ENCODE peak calls at places on chromosomes 1 and 21, in four cellular contexts. T is PC-9, X is left lung, C is Peyer's patch. M is an unnamed sample.

GRCh38 chr1:25695991-25696330 is 79.4 kb downstream of the MAN1C1 start:
- DNase-seq in T (peak), X (no peak), C (no peak), M (no peak)

GRCh38 chr1:110155878-110156522 is 5.7 kb downstream of the SLC6A17 start:
- DNase-seq in T (peak), X (no peak), C (peak), M (peak)

GRCh38 chr1:118290046-118290445 is 105.0 kb upstream of the SPAG17 start:
- DNase-seq in T (no peak), X (no peak), C (no peak), M (no peak)

GRCh38 chr1:35763211-35763610 is 6.6 kb downstream of the CLSPN start:
- DNase-seq in T (no peak), X (no peak), C (no peak), M (no peak)

GRCh38 chr1:108521990-108522393 is 37.9 kb upstream of the EEIG2 start:
- DNase-seq in T (no peak), X (no peak), C (no peak), M (no peak)

GRCh38 chr1:205442051-205442721 is 13.7 kb downstream of the BLACAT1 start:
- DNase-seq in T (peak), X (no peak), C (peak), M (no peak)

GRCh38 chr1:5998051-5998905 is 6.1 kb upstream of the NPHP4 start:
- DNase-seq in T (no peak), X (peak), C (peak), M (no peak)

GRCh38 chr1:227900571-227901051 is 47.1 kb downstream of the WNT9A start:
- DNase-seq in T (no peak), X (peak), C (peak), M (no peak)

GRCh38 chr1:84692391-84692790 is 2.1 kb upstream of the SSX2IP start:
- DNase-seq in T (no peak), X (no peak), C (no peak), M (no peak)

GRCh38 chr1:21761052-21761451 is 21.9 kb downstream of the USP48 start:
- DNase-seq in T (no peak), X (no peak), C (no peak), M (no peak)

GRCh38 chr1:116359060-116359830 is 13.8 kb upstream of the ATP1A1 start:
- DNase-seq in T (peak), X (no peak), C (no peak), M (no peak)

GRCh38 chr1:96346708-96347107 is 374.9 kb upstream of the PTBP2 start:
- DNase-seq in T (no peak), X (no peak), C (no peak), M (no peak)

GRCh38 chr1:184298321-184299052 is 88.3 kb upstream of the C1orf21 start:
- DNase-seq in T (no peak), X (no peak), C (no peak), M (no peak)

GRCh38 chr1:19861842-19862530 is 20.2 kb upstream of the OTUD3 start:
- DNase-seq in T (no peak), X (no peak), C (no peak), M (no peak)

GRCh38 chr21:40165671-40166070 is 298.4 kb downstream of the PCP4 start:
- DNase-seq in T (no peak), X (no peak), C (no peak), M (no peak)

GRCh38 chr1:145872421-145872891 is 13.2 kb downstream of the ANKRD35 start:
- DNase-seq in T (no peak), X (peak), C (no peak), M (no peak)

GRCh38 chr1:177737456-177737855 is 232.4 kb downstream of the SEC16B start:
- DNase-seq in T (no peak), X (no peak), C (no peak), M (no peak)

GRCh38 chr1:198157847-198158765 is 1.3 kb downstream of the NEK7 start:
- DNase-seq in T (no peak), X (no peak), C (peak), M (no peak)

GRCh38 chr21:41186763-41187536 is 19.0 kb downstream of the BACE2 start:
- DNase-seq in T (no peak), X (no peak), C (no peak), M (no peak)

GRCh38 chr1:234313171-234313570 is 60.1 kb upstream of the COA6 start:
- DNase-seq in T (no peak), X (no peak), C (no peak), M (no peak)

GRCh38 chr21:42125571-42126544 is 54.7 kb downstream of the UMODL1 start:
- DNase-seq in T (no peak), X (peak), C (no peak), M (no peak)

GRCh38 chr1:27787895-27788294 is 14.9 kb downstream of the STX12 start:
- DNase-seq in T (no peak), X (no peak), C (no peak), M (no peak)

GRCh38 chr1:168601051-168601450 is 24.6 kb downstream of the XCL1 start:
- DNase-seq in T (no peak), X (no peak), C (no peak), M (no peak)

GRCh38 chr1:169113613-169114119 is 7.2 kb downstream of the ATP1B1 start:
- DNase-seq in T (peak), X (no peak), C (no peak), M (no peak)

GRCh38 chr1:147892731-147893214 is 9.8 kb upstream of the GJA8 start:
- DNase-seq in T (peak), X (no peak), C (no peak), M (peak)

GRCh38 chr1:244863491-244864252 is 671 bp downstream of the HNRNPU start:
- DNase-seq in T (no peak), X (peak), C (peak), M (peak)

GRCh38 chr1:115840615-115841460 is at the start of gene NHLH2:
- DNase-seq in T (no peak), X (no peak), C (no peak), M (no peak)

GRCh38 chr21:30713786-30714185 is 4.8 kb downstream of the KRTAP21-3 start:
- DNase-seq in T (no peak), X (no peak), C (no peak), M (no peak)

GRCh38 chr1:7650801-7651200 is 120.3 kb upstream of the VAMP3 start:
- DNase-seq in T (no peak), X (peak), C (no peak), M (no peak)

GRCh38 chr1:7646164-7646563 is 124.9 kb upstream of the VAMP3 start:
- DNase-seq in T (no peak), X (peak), C (no peak), M (no peak)

GRCh38 chr1:7646981-7647901 is 123.9 kb upstream of the VAMP3 start:
- DNase-seq in T (peak), X (peak), C (peak), M (peak)

GRCh38 chr1:7645751-7646048 is 125.4 kb upstream of the VAMP3 start:
- DNase-seq in T (no peak), X (no peak), C (no peak), M (no peak)

GRCh38 chr1:7648761-7649384 is 122.2 kb upstream of the VAMP3 start:
- DNase-seq in T (no peak), X (peak), C (no peak), M (no peak)
- H3K27ac ChIP-seq in T (no peak), X (peak), C (no peak), M (no peak)

GRCh38 chr1:59043796-59044195 is 253.1 kb upstream of the FGGY start:
- DNase-seq in T (peak), X (no peak), C (peak), M (no peak)
- H3K27ac ChIP-seq in T (peak), X (no peak), C (no peak), M (no peak)

GRCh38 chr1:154423303-154423987 is 18.3 kb downstream of the IL6R start:
- DNase-seq in T (no peak), X (no peak), C (no peak), M (no peak)
- H3K27ac ChIP-seq in T (peak), X (peak), C (peak), M (no peak)

DNA sequence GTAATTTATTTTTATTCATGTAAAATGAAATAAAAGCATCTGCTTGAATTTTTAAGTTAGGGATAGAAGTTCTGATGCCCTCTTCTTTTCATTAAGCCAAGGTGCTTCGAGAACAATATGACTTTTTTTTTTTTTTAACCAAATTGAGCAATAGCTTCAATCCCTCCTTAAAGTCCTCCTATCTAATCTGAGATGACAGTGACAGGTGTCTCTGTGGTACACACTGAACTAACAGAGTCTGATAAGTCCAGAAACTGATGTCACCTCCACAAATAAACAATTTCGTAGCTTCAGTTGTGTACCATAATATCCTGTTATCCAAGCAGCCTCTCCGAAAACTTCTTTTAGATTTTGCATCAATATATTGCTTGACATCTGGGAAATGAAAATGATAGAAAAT is 23.8 kb downstream of the MAP3K7CL start:
- DNase-seq in T (no peak), X (no peak), C (no peak), M (no peak)
- H3K27ac ChIP-seq in T (no peak), X (no peak), C (no peak), M (no peak)

GRCh38 chr21:33246963-33247362 is 17.2 kb downstream of the IFNAR2 start:
- DNase-seq in T (no peak), X (no peak), C (no peak), M (no peak)
- H3K27ac ChIP-seq in T (no peak), X (peak), C (no peak), M (peak)

GRCh38 chr1:53180226-53180625 is 16.4 kb upstream of the CPT2 start:
- DNase-seq in T (no peak), X (no peak), C (no peak), M (no peak)

GRCh38 chr1:53180951-53181350 is 15.7 kb upstream of the CPT2 start:
- DNase-seq in T (no peak), X (no peak), C (no peak), M (no peak)

GRCh38 chr1:53182688-53183276 is 13.8 kb upstream of the CPT2 start:
- DNase-seq in T (no peak), X (no peak), C (no peak), M (no peak)

GRCh38 chr1:53183277-53183990 is 13.2 kb upstream of the CPT2 start:
- DNase-seq in T (no peak), X (no peak), C (peak), M (no peak)

GRCh38 chr1:53182111-53182593 is 14.5 kb upstream of the CPT2 start:
- DNase-seq in T (peak), X (peak), C (peak), M (peak)
- H3K27ac ChIP-seq in T (no peak), X (peak), C (peak), M (no peak)

M was measured in CD4-positive, alpha-beta T cell.